ENCODE peak calls at places on chromosomes 16 and 17, in ten cellular contexts. P, Z, H, T, N, I, Y, X, O and U are unnamed samples.
A peak's percentile ranks its signal among the peaks of the same experiment; 100 is the strongest.

GRCh38 chr16:11094838-11095565 is 150.6 kb downstream of the CLEC16A start:
- DNase-seq in Z (no peak), X (no peak), H (peak; percentile 38), P (no peak), N (no peak), O (no peak), I (no peak), T (no peak), Y (no peak), U (no peak)

GRCh38 chr17:71170070-71170469 is 950.8 kb upstream of the SOX9 start:
- DNase-seq in N (no peak), T (no peak), I (no peak), O (no peak), P (no peak), X (no peak), H (no peak), Z (no peak), Y (no peak), U (no peak)

GRCh38 chr16:84895016-84895415 is 75.2 kb downstream of the CRISPLD2 start:
- DNase-seq in O (no peak), I (no peak), N (no peak), H (no peak), T (no peak), P (no peak), Z (no peak), Y (no peak), X (no peak), U (no peak)

GRCh38 chr16:49280022-49280741 is 1.5 kb downstream of the CBLN1 start:
- DNase-seq in I (no peak), P (no peak), T (no peak), N (no peak), O (no peak), H (no peak), Z (no peak), Y (peak; percentile 67), X (no peak), U (no peak)

GRCh38 chr17:18327093-18327492 is 12.0 kb downstream of the SMCR8 start:
- DNase-seq in N (no peak), I (no peak), H (no peak), P (no peak), Y (no peak), X (no peak), O (no peak), Z (no peak), T (no peak), U (no peak)

GRCh38 chr17:56499799-56500388 is 93.6 kb upstream of the NOG start:
- DNase-seq in I (no peak), Y (no peak), P (no peak), Z (peak; percentile 34), N (peak; percentile 21), O (peak; percentile 42), T (no peak), H (no peak), X (no peak), U (no peak)

GRCh38 chr16:25158401-25158800 is 46.9 kb downstream of the LCMT1 start:
- DNase-seq in X (no peak), T (no peak), P (no peak), O (no peak), N (no peak), Z (no peak), Y (no peak), I (no peak), H (no peak), U (no peak)

GRCh38 chr17:61587242-61587641 is 3.8 kb downstream of the NACA2 start:
- DNase-seq in Y (no peak), H (no peak), N (no peak), T (no peak), I (no peak), O (no peak), X (no peak), Z (no peak), P (no peak), U (no peak)

GRCh38 chr17:77343031-77343866 is 202.5 kb downstream of the SEC14L1 start:
- DNase-seq in T (no peak), P (no peak), O (no peak), I (no peak), Z (no peak), Y (no peak), H (no peak), N (no peak), X (no peak), U (no peak)

GRCh38 chr17:66637491-66637890 is 197.4 kb upstream of the CACNG5 start:
- DNase-seq in T (no peak), P (no peak), O (no peak), Z (peak; percentile 24), H (no peak), N (no peak), X (no peak), I (no peak), Y (no peak), U (no peak)

GRCh38 chr16:79772028-79772427 is 171.5 kb upstream of the MAF start:
- DNase-seq in I (no peak), P (no peak), H (no peak), Y (no peak), N (no peak), O (no peak), X (no peak), Z (no peak), T (no peak), U (no peak)

GRCh38 chr16:64809876-64810629 is 311.8 kb downstream of the CDH11 start:
- DNase-seq in Z (no peak), P (no peak), I (no peak), X (no peak), Y (no peak), O (no peak), H (no peak), N (no peak), T (no peak), U (no peak)

GRCh38 chr17:7465481-7466275 is 13.8 kb downstream of the ZBTB4 start:
- DNase-seq in N (no peak), T (no peak), Y (no peak), O (no peak), X (no peak), I (no peak), Z (no peak), P (no peak), H (no peak), U (peak; percentile 10)

GRCh38 chr16:11781773-11782172 is 15.3 kb downstream of the ZC3H7A start:
- DNase-seq in X (no peak), I (no peak), N (peak; percentile 52), T (no peak), P (no peak), O (no peak), H (no peak), Y (no peak), Z (no peak), U (peak; percentile 43)

GRCh38 chr17:79427621-79428539 is 183.0 kb downstream of the RBFOX3 start:
- DNase-seq in T (no peak), Z (peak; percentile 22), Y (no peak), O (no peak), P (no peak), H (no peak), X (no peak), I (no peak), N (no peak), U (no peak)

GRCh38 chr17:28949185-28950016 is 1.9 kb downstream of the PHF12 start:
- DNase-seq in Y (peak; percentile 87), O (peak; percentile 71), X (peak; percentile 89), N (peak; percentile 52), H (peak; percentile 78), I (peak; percentile 61), T (peak; percentile 69), P (peak; percentile 82), Z (no peak), U (peak; percentile 51)

GRCh38 chr17:61904094-61904710 is 23.6 kb downstream of the INTS2 start:
- DNase-seq in Y (no peak), O (no peak), Z (no peak), P (peak; percentile 52), I (no peak), N (no peak), T (no peak), X (no peak), H (peak; percentile 6), U (no peak)

GRCh38 chr16:54651440-54651839 is 279.2 kb upstream of the IRX5 start:
- DNase-seq in X (no peak), T (no peak), Y (no peak), Z (no peak), O (no peak), P (no peak), I (no peak), N (no peak), H (no peak), U (no peak)

GRCh38 chr17:83152745-83153611 is 73.6 kb downstream of the METRNL start:
- DNase-seq in Z (no peak), O (no peak), X (peak; percentile 90), Y (peak; percentile 89), N (no peak), P (no peak), I (no peak), H (no peak), T (peak; percentile 67), U (no peak)

GRCh38 chr16:68737730-68738590 is 868 bp downstream of the CDH1 start:
- DNase-seq in X (no peak), H (peak; percentile 9), Z (no peak), O (no peak), Y (no peak), P (no peak), T (no peak), N (no peak), I (peak; percentile 90), U (peak; percentile 53)

GRCh38 chr16:23497543-23497868 is 12.8 kb downstream of the GGA2 start:
- DNase-seq in I (no peak), Z (no peak), O (no peak), T (no peak), Y (no peak), N (no peak), X (no peak), H (no peak), P (no peak), U (no peak)

GRCh38 chr16:88456356-88457292 is 3.5 kb downstream of the ZFPM1 start:
- DNase-seq in T (no peak), H (peak; percentile 81), P (peak; percentile 83), Z (peak; percentile 35), X (no peak), I (peak; percentile 62), O (no peak), N (no peak), Y (no peak), U (no peak)

GRCh38 chr16:53913082-53913870 is 209.3 kb downstream of the FTO start:
- DNase-seq in Z (peak; percentile 68), N (peak; percentile 90), T (peak; percentile 42), X (no peak), Y (no peak), I (no peak), P (no peak), O (peak; percentile 76), H (no peak), U (peak; percentile 40)

GRCh38 chr17:19311421-19312215 is 50.9 kb downstream of the B9D1 start:
- DNase-seq in H (no peak), O (peak; percentile 65), I (no peak), T (peak; percentile 25), N (peak; percentile 34), Z (peak; percentile 45), Y (no peak), P (no peak), X (no peak), U (no peak)

GRCh38 chr17:41962768-41963434 is 3.7 kb upstream of the CNP start:
- DNase-seq in N (peak; percentile 58), H (peak; percentile 71), T (peak; percentile 75), O (peak; percentile 65), I (peak; percentile 89), Z (peak; percentile 44), P (peak; percentile 79), Y (peak; percentile 89), X (peak; percentile 86), U (peak; percentile 69)

GRCh38 chr16:70602831-70603230 is 43.5 kb upstream of the IL34 start:
- DNase-seq in O (no peak), H (no peak), P (no peak), I (no peak), T (no peak), Y (no peak), Z (no peak), N (no peak), X (no peak), U (no peak)

GRCh38 chr16:54928421-54929089 is 2.1 kb upstream of the IRX5 start:
- DNase-seq in O (peak; percentile 73), Z (peak; percentile 56), X (peak; percentile 92), T (peak; percentile 86), P (peak; percentile 41), I (peak; percentile 35), N (peak; percentile 66), Y (peak; percentile 89), H (no peak), U (peak; percentile 7)

GRCh38 chr17:40646791-40647548 is 648 bp downstream of the SMARCE1 start:
- DNase-seq in N (peak; percentile 66), O (peak; percentile 51), T (no peak), Z (no peak), Y (no peak), I (peak; percentile 12), H (no peak), P (peak; percentile 47), X (no peak), U (no peak)